ENCODE peak calls at places on chromosomes 16 and 17, in five cellular contexts. J is left ventricle myocardium inferior, V is aorta, H is right lobe of liver, W is dorsolateral prefrontal cortex. F is an unnamed sample.

GRCh38 chr17:43338886-43339516 is 59.8 kb upstream of the ARL4D start:
- DNase-seq in J (peak), V (peak), H (peak), W (peak), F (peak)

GRCh38 chr17:35345445-35345925 is 27.9 kb downstream of the SLFN11 start:
- DNase-seq in J (no peak), V (no peak), H (no peak), W (no peak), F (no peak)

GRCh38 chr16:57186630-57187507 is 740 bp downstream of the RSPRY1 start:
- DNase-seq in J (no peak), V (no peak), H (peak), W (no peak), F (no peak)

GRCh38 chr17:77404812-77405581 is 264.2 kb downstream of the SEC14L1 start:
- DNase-seq in J (peak), V (peak), H (peak), W (peak), F (no peak)

GRCh38 chr17:44556114-44556853 is 1.0 kb upstream of the FZD2 start:
- DNase-seq in J (peak), V (peak), H (no peak), W (no peak), F (no peak)

GRCh38 chr16:80718480-80719220 is 85.7 kb downstream of the CDYL2 start:
- DNase-seq in J (no peak), V (peak), H (peak), W (no peak), F (no peak)

GRCh38 chr17:151004-151403 is 13.6 kb downstream of the SCGB1C2 start:
- DNase-seq in J (no peak), V (no peak), H (peak), W (no peak), F (no peak)

GRCh38 chr17:63496177-63496576 is 19.3 kb downstream of the ACE start:
- DNase-seq in J (no peak), V (no peak), H (no peak), W (no peak), F (no peak)

GRCh38 chr17:74898376-74898946 is 5.0 kb upstream of the FADS6 start:
- DNase-seq in J (no peak), V (no peak), H (no peak), W (no peak), F (no peak)

GRCh38 chr16:3486506-3487215 is 8.6 kb downstream of the C16orf90 start:
- DNase-seq in J (no peak), V (peak), H (no peak), W (no peak), F (no peak)

GRCh38 chr17:70636517-70637133 is 467.3 kb downstream of the KCNJ2 start:
- DNase-seq in J (no peak), V (no peak), H (no peak), W (no peak), F (no peak)

GRCh38 chr16:17921357-17921978 is 415.1 kb downstream of the NPIPA8 start:
- DNase-seq in J (no peak), V (peak), H (peak), W (no peak), F (no peak)

GRCh38 chr16:89072216-89073130 is 21.2 kb upstream of the ACSF3 start:
- DNase-seq in J (peak), V (no peak), H (no peak), W (no peak), F (peak)

GRCh38 chr16:711548-712320 is 3.2 kb upstream of the METRN start:
- DNase-seq in J (peak), V (peak), H (peak), W (peak), F (peak)

GRCh38 chr16:89607453-89607852 is 6.0 kb upstream of the DPEP1 start:
- DNase-seq in J (no peak), V (no peak), H (no peak), W (no peak), F (no peak)

GRCh38 chr17:4751925-4752324 is 12.2 kb upstream of the CXCL16 start:
- DNase-seq in J (no peak), V (no peak), H (no peak), W (no peak), F (no peak)

GRCh38 chr17:12512712-12513355 is 152.9 kb upstream of the MYOCD start:
- DNase-seq in J (no peak), V (no peak), H (no peak), W (no peak), F (no peak)

GRCh38 chr16:914453-914852 is 56.3 kb downstream of the LMF1 start:
- DNase-seq in J (no peak), V (no peak), H (no peak), W (no peak), F (no peak)

GRCh38 chr17:7587420-7587786 is 2.5 kb downstream of the SOX15 start:
- DNase-seq in J (no peak), V (no peak), H (no peak), W (no peak), F (no peak)

GRCh38 chr17:31744541-31744951 is 114.5 kb downstream of the COPRS start:
- DNase-seq in J (no peak), V (no peak), H (no peak), W (no peak), F (no peak)

GRCh38 chr17:31745964-31746650 is 112.9 kb downstream of the COPRS start:
- DNase-seq in J (no peak), V (no peak), H (no peak), W (no peak), F (no peak)

GRCh38 chr17:31743767-31744166 is 115.3 kb downstream of the COPRS start:
- DNase-seq in J (no peak), V (no peak), H (no peak), W (no peak), F (no peak)

GRCh38 chr17:31750578-31750977 is 108.5 kb downstream of the COPRS start:
- DNase-seq in J (no peak), V (no peak), H (no peak), W (no peak), F (no peak)

DNA sequence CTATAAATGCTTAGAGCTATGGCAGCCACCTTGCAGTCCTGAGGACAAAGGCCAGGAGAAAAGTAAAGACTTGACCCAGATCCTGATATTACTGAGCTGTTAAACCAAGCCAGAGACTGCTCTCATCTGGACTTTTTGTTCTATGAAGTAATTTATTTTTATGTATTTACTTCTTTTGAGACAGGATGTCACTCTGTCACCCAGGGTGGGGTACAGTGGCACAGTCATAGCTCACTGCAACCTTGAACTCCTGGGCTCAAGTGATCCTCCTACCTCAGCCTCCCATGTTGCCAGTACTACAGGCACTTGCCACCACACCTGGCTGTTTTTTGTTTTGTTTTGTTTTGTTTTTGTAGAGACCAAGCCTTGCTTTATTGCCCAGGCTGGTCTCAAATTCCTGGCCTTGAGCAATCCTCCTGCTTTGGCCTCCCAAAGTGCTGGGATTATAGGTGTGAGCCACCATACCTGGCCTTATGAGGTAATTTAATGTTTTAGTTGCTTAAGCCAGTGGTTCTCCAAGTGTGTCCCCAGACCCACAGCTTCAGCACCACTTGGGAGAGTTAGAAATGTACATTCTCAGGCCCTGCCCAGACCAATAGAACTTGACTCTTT is 112.1 kb downstream of the COPRS start:
- DNase-seq in J (no peak), V (no peak), H (no peak), W (no peak), F (no peak)
- H3K27ac ChIP-seq in J (no peak), V (no peak), H (no peak), W (no peak), F (no peak)

GRCh38 chr16:87238371-87238715 is 78.8 kb downstream of the C16orf95 start:
- DNase-seq in J (no peak), V (no peak), H (no peak), W (no peak), F (no peak)
- H3K27ac ChIP-seq in J (no peak), V (no peak), H (no peak), W (no peak), F (no peak)

GRCh38 chr16:84459517-84459894 is 45.0 kb downstream of the MEAK7 start:
- DNase-seq in J (no peak), V (no peak), H (no peak), W (no peak), F (no peak)

GRCh38 chr16:84461504-84462295 is 42.8 kb downstream of the MEAK7 start:
- DNase-seq in J (no peak), V (no peak), H (no peak), W (no peak), F (no peak)

GRCh38 chr16:84460406-84461028 is 43.9 kb downstream of the MEAK7 start:
- DNase-seq in J (no peak), V (no peak), H (no peak), W (no peak), F (no peak)

GRCh38 chr16:84459941-84460405 is 44.5 kb downstream of the MEAK7 start:
- DNase-seq in J (no peak), V (no peak), H (no peak), W (no peak), F (no peak)

DNA sequence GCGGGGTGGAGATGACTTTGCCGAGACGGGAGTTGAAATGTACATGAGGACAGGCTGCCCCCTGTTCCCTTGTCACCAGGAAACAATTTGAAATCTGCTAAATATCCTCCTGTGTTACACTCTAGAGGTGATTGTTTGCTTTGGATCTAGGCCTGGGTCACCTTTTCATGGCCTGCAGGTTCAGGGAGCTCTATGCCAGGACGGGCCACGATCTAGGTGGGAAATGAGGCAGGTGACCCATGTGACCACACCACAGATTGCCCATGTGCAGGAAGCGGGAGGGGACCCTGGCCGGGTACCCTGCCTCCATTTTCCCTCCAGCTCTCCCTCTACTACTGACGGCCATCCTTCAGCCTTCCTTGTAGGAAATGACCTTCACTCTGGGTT is 43.4 kb downstream of the MEAK7 start:
- DNase-seq in J (no peak), V (no peak), H (no peak), W (no peak), F (no peak)
- H3K27ac ChIP-seq in J (no peak), V (no peak), H (no peak), W (no peak), F (no peak)

DNA sequence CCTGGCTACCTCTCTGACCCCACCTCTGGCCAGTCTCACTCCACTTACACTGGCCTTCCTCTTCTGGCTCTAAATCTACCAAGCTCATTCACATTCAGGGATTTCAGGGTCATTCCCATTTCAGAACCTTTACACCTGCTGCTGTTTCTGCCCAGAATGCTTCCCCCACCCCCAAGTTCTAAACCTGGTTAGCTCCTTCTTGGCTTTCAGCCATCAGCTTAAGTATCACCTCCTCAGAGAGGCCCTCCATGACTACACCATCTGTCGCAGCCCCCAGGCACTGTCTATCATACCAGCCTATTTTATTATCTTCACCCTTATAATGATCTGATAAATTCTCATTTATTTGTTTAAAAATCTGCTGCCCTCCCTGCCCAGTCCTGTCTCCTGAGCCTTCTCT is 23.3 kb upstream of the NGFR start:
- DNase-seq in J (no peak), V (no peak), H (no peak), W (no peak), F (no peak)
- H3K27ac ChIP-seq in J (peak), V (no peak), H (no peak), W (no peak), F (no peak)

GRCh38 chr16:79171504-79172240 is 428.9 kb downstream of the MAF start:
- DNase-seq in J (no peak), V (no peak), H (no peak), W (no peak), F (no peak)

GRCh38 chr16:79170565-79171242 is 429.8 kb downstream of the MAF start:
- DNase-seq in J (no peak), V (peak), H (no peak), W (no peak), F (peak)

GRCh38 chr16:79168321-79168720 is 432.2 kb downstream of the MAF start:
- DNase-seq in J (no peak), V (no peak), H (no peak), W (no peak), F (no peak)

GRCh38 chr16:79167893-79168292 is 432.6 kb downstream of the MAF start:
- DNase-seq in J (no peak), V (no peak), H (no peak), W (no peak), F (no peak)

GRCh38 chr16:79169239-79169638 is 431.3 kb downstream of the MAF start:
- DNase-seq in J (no peak), V (peak), H (peak), W (no peak), F (peak)
- H3K27ac ChIP-seq in J (no peak), V (no peak), H (no peak), W (no peak), F (no peak)

GRCh38 chr16:85267414-85267945 is 155.2 kb upstream of the CIBAR2 start:
- DNase-seq in J (no peak), V (no peak), H (no peak), W (no peak), F (no peak)
- H3K27ac ChIP-seq in J (no peak), V (no peak), H (no peak), W (no peak), F (no peak)